ENCODE peak calls at places on chromosomes 2 and 18, in seven cellular contexts. M, R, J, Y, Q, X and I are unnamed samples.

GRCh38 chr2:102770506-102770905 is 8.7 kb downstream of the TMEM182 start:
- DNase-seq in Q (no peak), Y (no peak), M (no peak), X (no peak), J (no peak), R (no peak), I (no peak)

GRCh38 chr2:236523249-236523648 is 46.4 kb upstream of the ACKR3 start:
- DNase-seq in M (no peak), X (no peak), Y (no peak), J (no peak), R (no peak), Q (no peak), I (no peak)

GRCh38 chr2:1767939-1768691 is 23.8 kb upstream of the PXDN start:
- DNase-seq in R (no peak), Q (no peak), Y (no peak), M (no peak), X (no peak), J (no peak), I (no peak)

GRCh38 chr2:207395535-207396251 is 134.1 kb upstream of the CREB1 start:
- DNase-seq in J (no peak), M (no peak), Q (no peak), Y (no peak), X (no peak), R (peak), I (no peak)

GRCh38 chr2:7052404-7052803 is 135.2 kb downstream of the RNF144A start:
- DNase-seq in R (no peak), M (no peak), Y (no peak), X (no peak), Q (no peak), J (no peak), I (no peak)

GRCh38 chr2:67755511-67755910 is 307.3 kb downstream of the C1D start:
- DNase-seq in Y (no peak), Q (no peak), J (no peak), M (no peak), R (no peak), X (no peak), I (no peak)

GRCh38 chr2:233404227-233404626 is 49.9 kb downstream of the DGKD start:
- DNase-seq in R (peak), J (no peak), Y (peak), X (no peak), Q (peak), M (peak), I (peak)

GRCh38 chr2:129888461-129888860 is 91.0 kb upstream of the RAB6C start:
- DNase-seq in J (peak), Y (no peak), R (no peak), X (no peak), M (no peak), Q (no peak), I (no peak)

GRCh38 chr2:11592671-11593574 is 59.1 kb downstream of the GREB1 start:
- DNase-seq in Y (no peak), X (no peak), Q (no peak), R (no peak), M (peak), J (no peak), I (no peak)

GRCh38 chr2:237085261-237086221 is at the start of gene COPS8:
- DNase-seq in X (peak), J (peak), R (peak), Y (peak), Q (peak), M (peak), I (peak)

GRCh38 chr2:240401308-240401707 is 34.2 kb upstream of the GPC1 start:
- DNase-seq in Q (no peak), X (no peak), M (peak), J (peak), Y (no peak), R (no peak), I (no peak)

GRCh38 chr18:79898952-79899608 is 52.4 kb downstream of the SLC66A2 start:
- DNase-seq in R (no peak), M (no peak), X (no peak), Q (peak), Y (no peak), J (peak), I (no peak)

GRCh38 chr18:64244571-64244970 is 95.7 kb upstream of the LINC00305 start:
- DNase-seq in Y (no peak), X (peak), Q (no peak), R (no peak), J (no peak), M (peak), I (peak)
- TF ChIP-seq CTCF in Y (no peak), X (peak), Q (no peak), R (no peak), J (no peak), M (no peak), I (no peak)

DNA sequence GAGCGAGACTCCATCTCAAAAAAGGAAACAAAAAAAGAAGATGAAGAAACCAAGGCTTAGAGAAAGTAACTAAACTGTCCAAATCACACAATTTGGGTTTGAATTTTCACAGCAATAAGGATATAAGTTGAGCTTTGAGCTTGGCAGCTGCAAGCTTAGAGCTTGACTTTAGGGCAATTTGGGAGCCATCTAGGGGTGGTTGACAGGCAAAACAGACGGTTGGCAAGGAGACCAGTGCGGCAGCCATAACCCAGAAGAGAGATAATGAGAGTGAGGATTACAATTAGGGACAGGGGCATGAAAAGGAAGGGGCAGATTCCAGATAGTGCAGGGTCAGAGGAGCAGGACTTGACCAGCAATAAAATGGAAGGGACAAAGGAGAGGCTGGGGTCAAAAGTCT is 382.2 kb upstream of the HNRNPA3 start:
- DNase-seq in R (peak), J (no peak), Y (no peak), Q (no peak), M (no peak), X (no peak), I (peak)
- TF ChIP-seq CTCF in R (no peak), J (no peak), Y (no peak), Q (no peak), M (no peak), X (no peak), I (peak)

DNA sequence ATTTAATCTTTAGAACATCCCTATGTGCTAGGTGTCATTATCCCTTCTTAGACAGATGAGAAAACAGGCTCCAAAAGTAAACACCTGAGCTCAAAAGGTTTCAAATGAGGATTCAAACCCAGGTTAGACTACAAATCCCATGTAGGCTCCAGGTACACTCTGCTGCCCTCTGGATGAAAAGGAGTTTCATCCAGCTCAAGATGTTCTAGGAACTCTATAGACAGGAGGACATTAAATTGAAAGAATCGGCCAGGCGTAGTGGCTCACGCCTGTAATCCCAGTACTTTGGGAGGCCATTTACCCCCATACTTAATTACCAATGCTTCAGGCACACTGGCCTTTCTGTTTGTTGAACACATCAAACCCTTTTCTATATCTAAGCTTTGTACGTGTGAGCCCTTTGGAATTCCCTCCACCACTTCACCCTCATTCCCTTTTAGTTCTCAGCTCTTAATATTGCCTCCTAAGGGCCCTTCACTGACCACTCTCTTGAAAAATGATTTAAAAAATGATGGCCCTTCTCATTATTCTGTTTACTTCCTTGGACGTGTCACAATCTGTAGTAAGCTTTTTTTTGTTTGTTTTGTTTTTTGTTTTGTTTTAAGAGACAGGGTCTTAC is 10.7 kb downstream of the SLC25A12 start:
- DNase-seq in J (no peak), X (no peak), R (no peak), Y (no peak), M (no peak), Q (no peak), I (no peak)
- TF ChIP-seq CTCF in J (no peak), X (no peak), R (no peak), Y (no peak), M (no peak), Q (no peak), I (no peak)

GRCh38 chr18:75207298-75208054 is 1.5 kb downstream of the PTGR3 start:
- DNase-seq in M (no peak), X (no peak), R (no peak), J (no peak), Y (peak), Q (peak), I (no peak)

GRCh38 chr18:75208836-75209128 is 157 bp downstream of the PTGR3 start:
- DNase-seq in R (no peak), J (no peak), Q (no peak), M (peak), Y (no peak), X (no peak), I (no peak)

GRCh38 chr18:75209129-75209951 is at the start of gene PTGR3:
- DNase-seq in J (peak), Y (peak), M (peak), X (peak), R (peak), Q (peak), I (peak)

GRCh38 chr18:75206637-75207297 is 2.2 kb downstream of the PTGR3 start:
- DNase-seq in Q (no peak), Y (no peak), X (no peak), M (no peak), R (no peak), J (no peak), I (no peak)

DNA sequence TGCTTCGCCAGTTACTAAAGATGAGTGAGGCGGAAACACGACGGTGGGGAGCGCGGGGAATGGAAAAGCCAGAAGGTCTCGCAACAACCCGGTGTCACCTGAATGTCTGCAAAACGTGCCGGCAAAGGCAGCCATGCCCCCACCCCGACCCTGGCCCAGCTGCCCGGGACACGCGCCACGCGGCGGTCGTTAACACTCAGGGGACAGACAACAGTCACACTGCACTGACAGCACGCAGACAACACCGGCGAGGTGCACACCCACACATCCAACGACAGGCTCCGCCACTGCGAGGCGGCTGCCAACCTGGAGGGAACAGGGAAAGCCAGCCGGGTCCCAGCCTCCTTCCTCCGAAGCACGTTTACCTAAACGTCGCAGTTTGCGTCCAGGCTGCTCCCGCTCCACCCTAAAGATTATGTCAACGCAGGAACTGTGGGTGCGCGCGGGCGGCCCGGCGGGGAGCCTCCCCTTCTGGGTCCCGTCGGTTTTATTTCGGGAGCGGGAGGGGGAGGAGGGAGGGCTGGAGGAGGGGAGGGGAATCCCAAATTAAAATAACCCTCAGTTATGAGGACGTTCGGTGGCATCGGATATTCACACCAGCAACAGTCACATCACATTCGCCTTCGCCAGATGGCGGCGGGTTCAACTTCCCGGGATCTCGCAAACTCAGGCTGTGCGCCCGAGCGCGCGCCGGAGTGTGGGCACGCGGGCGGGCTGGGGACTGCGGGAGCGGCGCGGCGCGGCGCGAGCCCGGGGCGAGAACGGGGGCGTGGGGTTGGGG is 694 bp downstream of the PTGR3 start:
- DNase-seq in X (peak), M (peak), J (peak), R (peak), Y (peak), Q (peak), I (peak)
- TF ChIP-seq CTCF in X (no peak), M (peak), J (no peak), R (no peak), Y (no peak), Q (no peak), I (peak)

GRCh38 chr2:181575024-181575649 is 81.8 kb downstream of the CERKL start:
- DNase-seq in J (no peak), Q (no peak), Y (no peak), X (no peak), R (peak), M (no peak), I (no peak)

GRCh38 chr2:181570833-181571661 is 85.9 kb downstream of the CERKL start:
- DNase-seq in M (no peak), J (no peak), R (no peak), Q (no peak), Y (peak), X (no peak), I (no peak)

GRCh38 chr2:181575650-181576025 is 81.3 kb downstream of the CERKL start:
- DNase-seq in Y (no peak), Q (no peak), J (no peak), R (no peak), X (no peak), M (no peak), I (no peak)

GRCh38 chr2:181574321-181574720 is 82.6 kb downstream of the CERKL start:
- DNase-seq in M (no peak), R (no peak), Q (no peak), J (no peak), X (no peak), Y (no peak), I (no peak)

GRCh38 chr2:181573140-181573736 is 83.7 kb downstream of the CERKL start:
- DNase-seq in J (no peak), Q (no peak), X (no peak), Y (peak), R (peak), M (no peak), I (peak)
- TF ChIP-seq CTCF in J (peak), Q (no peak), X (peak), Y (peak), R (peak), M (peak), I (peak)

DNA sequence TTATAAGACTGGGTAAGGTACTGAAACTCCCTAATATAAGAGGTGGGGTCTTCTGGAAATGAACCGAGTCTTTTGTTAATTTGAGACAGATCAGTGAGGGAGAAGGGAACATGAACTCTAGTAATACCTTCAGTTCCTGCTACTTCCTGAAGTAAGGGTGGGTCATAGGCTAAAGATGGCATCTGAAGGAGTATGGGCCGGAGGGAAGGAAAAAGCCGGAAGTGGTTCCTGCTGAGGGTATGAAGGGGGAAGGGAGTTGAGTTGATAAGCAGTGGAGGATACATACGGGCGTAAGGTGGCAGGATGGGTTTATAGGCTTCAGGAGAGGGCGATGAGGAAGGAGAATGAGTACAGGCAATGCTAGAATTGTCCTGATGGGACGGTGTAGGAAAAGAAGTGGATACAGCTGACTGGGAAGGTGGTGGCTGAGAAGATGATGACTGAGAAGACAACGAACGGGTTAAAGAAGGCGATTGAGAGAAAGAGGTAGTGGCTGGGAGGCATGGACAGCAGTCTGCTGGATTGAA is 58.2 kb downstream of the KYNU start:
- DNase-seq in Y (no peak), X (no peak), R (no peak), Q (no peak), J (no peak), M (no peak), I (no peak)
- TF ChIP-seq CTCF in Y (no peak), X (no peak), R (no peak), Q (no peak), J (no peak), M (no peak), I (no peak)